ENCODE peak calls at places on chromosomes 5 and 9, in five cellular contexts. H, R, N, U and W are unnamed samples.

GRCh38 chr5:91042856-91043255 is 340.3 kb downstream of the ARRDC3 start:
- DNase-seq in H (no peak), R (no peak), N (no peak), U (no peak), W (no peak)

GRCh38 chr9:118975736-118976135 is 393.5 kb downstream of the BRINP1 start:
- DNase-seq in H (no peak), R (no peak), N (no peak), U (no peak), W (no peak)

GRCh38 chr5:149960272-149961185 is at the start of gene SLC26A2:
- DNase-seq in H (peak; percentile 99), R (peak; percentile 98), N (peak; percentile 93), U (peak; percentile 92), W (peak; percentile 98)

GRCh38 chr5:124746916-124747769 is 704 bp upstream of the ZNF608 start:
- DNase-seq in H (peak; percentile 90), R (peak; percentile 79), N (peak; percentile 80), U (no peak), W (peak; percentile 83)

GRCh38 chr9:109319072-109319630 is 1.7 kb downstream of the EPB41L4B start:
- DNase-seq in H (no peak), R (peak; percentile 67), N (no peak), U (no peak), W (peak; percentile 54)

GRCh38 chr5:96159076-96159475 is 197.4 kb upstream of the ELL2 start:
- DNase-seq in H (no peak), R (no peak), N (no peak), U (no peak), W (no peak)

GRCh38 chr9:116662633-116663032 is 24.5 kb upstream of the TRIM32 start:
- DNase-seq in H (no peak), R (no peak), N (no peak), U (no peak), W (no peak)

GRCh38 chr5:177498013-177498847 is 826 bp upstream of the PDLIM7 start:
- DNase-seq in H (peak; percentile 84), R (peak; percentile 45), N (no peak), U (no peak), W (peak; percentile 45)

GRCh38 chr5:178711572-178711971 is 18.9 kb downstream of the ZNF354A start:
- DNase-seq in H (no peak), R (no peak), N (no peak), U (no peak), W (no peak)

GRCh38 chr9:34500623-34501267 is 22.0 kb downstream of the ENHO start:
- DNase-seq in H (no peak), R (peak; percentile 69), N (peak; percentile 29), U (no peak), W (peak; percentile 58)

GRCh38 chr9:126804198-126804695 is 593 bp upstream of the ZBTB43 start:
- DNase-seq in H (peak; percentile 32), R (no peak), N (no peak), U (no peak), W (no peak)

GRCh38 chr9:134189475-134190231 is 25.3 kb upstream of the RNU6ATAC start:
- DNase-seq in H (peak; percentile 67), R (no peak), N (no peak), U (no peak), W (no peak)

GRCh38 chr5:169913479-169913878 is 66.8 kb downstream of the INSYN2B start:
- DNase-seq in H (no peak), R (no peak), N (no peak), U (no peak), W (no peak)

GRCh38 chr9:88651682-88652633 is 117.0 kb downstream of the NXNL2 start:
- DNase-seq in H (peak; percentile 96), R (peak; percentile 51), N (no peak), U (no peak), W (peak; percentile 67)

GRCh38 chr9:97506787-97507186 is 5.3 kb downstream of the TMOD1 start:
- DNase-seq in H (no peak), R (no peak), N (no peak), U (no peak), W (no peak)

GRCh38 chr9:116193636-116194035 is 40.0 kb downstream of the PAPPA start:
- DNase-seq in H (no peak), R (no peak), N (no peak), U (no peak), W (no peak)

GRCh38 chr9:36772449-36773370 is 200.0 kb downstream of the MELK start:
- DNase-seq in H (no peak), R (no peak), N (no peak), U (no peak), W (no peak)

GRCh38 chr5:16726538-16726946 is 109.7 kb upstream of the RETREG1 start:
- DNase-seq in H (no peak), R (no peak), N (no peak), U (no peak), W (no peak)

GRCh38 chr9:135309763-135310125 is 169.8 kb upstream of the PPP1R26 start:
- DNase-seq in H (no peak), R (no peak), N (no peak), U (no peak), W (no peak)

GRCh38 chr9:75084081-75084672 is 3.8 kb downstream of the NMRK1 start:
- DNase-seq in H (no peak), R (no peak), N (no peak), U (no peak), W (no peak)

GRCh38 chr9:71761938-71762353 is 6.4 kb downstream of the CEMIP2 start:
- DNase-seq in H (no peak), R (no peak), N (no peak), U (no peak), W (no peak)

GRCh38 chr9:104144336-104144735 is 50.2 kb downstream of the SMC2 start:
- DNase-seq in H (no peak), R (no peak), N (no peak), U (no peak), W (no peak)

GRCh38 chr9:79686381-79687130 is 114.8 kb downstream of the TLE4 start:
- DNase-seq in H (no peak), R (no peak), N (no peak), U (no peak), W (no peak)

GRCh38 chr9:100294341-100294740 is 58.4 kb downstream of the TEX10 start:
- DNase-seq in H (no peak), R (no peak), N (no peak), U (no peak), W (no peak)

GRCh38 chr5:132889501-132889900 is 16.0 kb downstream of the LEAP2 start:
- DNase-seq in H (no peak), R (no peak), N (no peak), U (no peak), W (no peak)

GRCh38 chr5:90991201-90991600 is 391.9 kb downstream of the ARRDC3 start:
- DNase-seq in H (no peak), R (no peak), N (no peak), U (no peak), W (no peak)

GRCh38 chr5:108432024-108432423 is 50.1 kb upstream of the FBXL17 start:
- DNase-seq in H (no peak), R (no peak), N (no peak), U (no peak), W (no peak)

GRCh38 chr9:76894198-76894597 is 11.7 kb downstream of the PRUNE2 start:
- DNase-seq in H (no peak), R (no peak), N (no peak), U (no peak), W (no peak)

GRCh38 chr9:121283856-121284732 is 16.1 kb downstream of the GSN start:
- DNase-seq in H (no peak), R (no peak), N (no peak), U (no peak), W (no peak)

GRCh38 chr9:121286973-121287721 is 19.2 kb downstream of the GSN start:
- DNase-seq in H (peak; percentile 94), R (peak; percentile 85), N (peak; percentile 98), U (peak; percentile 88), W (peak; percentile 87)

GRCh38 chr9:121286688-121286972 is 18.7 kb downstream of the GSN start:
- DNase-seq in H (no peak), R (no peak), N (no peak), U (no peak), W (no peak)

GRCh38 chr9:121284733-121285451 is 16.9 kb downstream of the GSN start:
- DNase-seq in H (peak; percentile 63), R (no peak), N (no peak), U (no peak), W (no peak)

DNA sequence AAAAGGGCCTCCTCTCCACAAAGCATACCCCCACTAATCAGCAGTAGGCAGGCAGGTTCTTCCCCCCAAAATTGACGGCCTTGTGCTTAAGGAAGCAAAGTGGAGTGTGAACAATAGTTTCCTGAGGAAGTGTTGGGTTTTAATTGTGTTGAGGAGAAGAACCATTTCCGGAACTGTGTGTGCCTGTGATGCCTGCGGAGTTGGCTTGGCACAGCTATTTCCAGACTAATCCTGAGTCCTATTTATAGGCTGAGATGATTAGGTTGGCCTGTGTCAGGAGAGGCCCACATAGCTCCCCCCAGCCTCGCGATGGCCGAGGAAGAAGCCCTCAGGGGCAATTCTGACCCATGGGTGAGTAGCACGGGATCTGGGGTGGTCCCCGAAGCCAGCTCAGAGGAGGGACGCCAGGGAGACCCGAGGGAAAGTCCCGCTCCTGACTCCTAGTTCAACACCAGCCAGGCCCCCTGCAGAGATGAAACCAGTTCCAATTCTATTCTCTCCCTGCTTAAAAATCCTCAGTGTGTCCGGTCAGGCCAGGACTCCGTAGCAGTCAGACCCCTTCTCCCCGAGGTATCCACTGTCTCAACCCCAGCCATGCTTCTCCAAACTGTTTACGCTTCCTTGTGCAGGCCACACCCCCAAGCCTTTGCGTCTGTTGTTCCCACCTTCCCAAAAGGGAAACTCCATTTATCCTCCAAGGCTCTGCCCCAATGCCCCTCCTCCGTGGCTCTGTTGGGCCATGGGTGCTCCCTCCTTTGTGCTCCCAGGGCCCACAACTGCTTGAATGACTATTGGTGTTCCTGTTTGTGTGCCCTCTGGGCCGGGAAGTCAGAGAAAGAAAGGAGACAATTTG is 18.1 kb downstream of the GSN start:
- DNase-seq in H (peak; percentile 93), R (peak; percentile 44), N (peak; percentile 64), U (no peak), W (peak; percentile 63)
- H3K4me1 ChIP-seq in H (peaks cover 2% of the 10 kb centered on the region), R (peaks cover 88% of the 10 kb centered on the region), N (peaks cover 86% of the 10 kb centered on the region), U (peaks cover 24% of the 10 kb centered on the region), W (peaks cover 94% of the 10 kb centered on the region)

DNA sequence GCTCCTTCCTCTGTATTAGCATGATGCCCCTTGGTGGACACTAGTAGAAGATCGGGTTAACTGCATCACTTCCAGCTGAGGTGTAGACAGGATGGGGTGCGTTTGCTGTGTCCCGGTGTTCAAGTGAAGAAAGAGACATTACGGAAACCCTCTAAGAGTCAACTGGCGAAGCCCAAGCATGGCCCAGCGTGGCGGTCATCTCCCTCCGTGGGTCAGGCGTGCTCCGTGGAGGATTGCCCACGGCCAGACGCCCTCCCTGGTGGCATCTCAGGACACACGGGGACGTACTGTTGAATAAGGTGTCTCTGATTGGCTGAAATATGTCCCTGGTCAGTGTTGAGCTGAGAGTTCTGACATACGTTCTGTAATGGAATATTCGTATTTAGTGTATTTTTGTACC is 119.5 kb upstream of the CACNA1B start:
- DNase-seq in H (peak; percentile 38), R (no peak), N (no peak), U (no peak), W (no peak)
- TF ChIP-seq POLR2AphosphoS5 in H (no peak), R (no peak), N (no peak), U (no peak), W (no peak)

DNA sequence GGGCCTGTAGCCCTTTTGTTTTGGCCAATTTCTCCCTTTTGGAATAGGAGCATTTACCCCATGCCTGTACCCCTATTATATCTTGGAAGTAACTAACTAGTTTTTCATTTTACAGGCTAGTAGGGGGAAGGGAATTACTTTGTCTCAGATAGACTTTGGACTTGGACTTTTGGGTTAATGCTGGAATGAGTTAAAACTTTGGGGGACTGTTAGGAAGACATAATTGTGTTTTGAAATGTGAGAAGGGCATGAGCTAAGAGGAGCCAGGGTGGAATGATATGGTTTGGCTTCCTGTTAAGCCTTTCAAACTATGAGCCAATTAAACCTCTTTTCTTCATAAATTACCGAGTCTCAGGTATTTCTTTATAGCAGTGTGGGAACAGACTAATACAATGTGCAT is 168.1 kb downstream of the FGF1 start:
- DNase-seq in H (no peak), R (no peak), N (no peak), U (no peak), W (no peak)
- H3K4me1 ChIP-seq in H (no peaks in the 10 kb centered on the region), R (no peaks in the 10 kb centered on the region), N (peaks cover 3% of the 10 kb centered on the region), U (peaks cover 6% of the 10 kb centered on the region), W (no peaks in the 10 kb centered on the region)

GRCh38 chr5:83281658-83282057 is 189.9 kb upstream of the VCAN start:
- DNase-seq in H (no peak), R (no peak), N (peak; percentile 89), U (no peak), W (no peak)
- TF ChIP-seq POLR2AphosphoS5 in H (no peak), R (no peak), N (peak; percentile 40), U (no peak), W (no peak)